ENCODE peak calls at places on chromosome 22, in four cellular contexts. E is fibroblast of lung, G is cardiac muscle cell, R is neuronal stem cell. M is an unnamed sample. For H3K36me3, the result is how much of the 10 kb centered on the place peaks cover.

GRCh38 chr22:35597692-35598395 is 19.3 kb downstream of the MB start:
- DNase-seq in E (no peak), R (no peak), G (no peak), M (no peak)

GRCh38 chr22:36413022-36413770 is 25.4 kb upstream of the MYH9 start:
- DNase-seq in R (no peak), G (no peak), E (peak), M (no peak)

GRCh38 chr22:23151827-23152226 is 6.5 kb downstream of the RAB36 start:
- DNase-seq in G (no peak), E (no peak), R (no peak), M (no peak)

GRCh38 chr22:36383110-36383581 is 4.6 kb downstream of the MYH9 start:
- DNase-seq in G (peak), R (no peak), E (peak), M (peak)

GRCh38 chr22:21450858-21451331 is 16.3 kb upstream of the TMEM191C start:
- DNase-seq in E (no peak), R (no peak), G (no peak), M (no peak)

GRCh38 chr22:28771195-28771791 is 1.2 kb upstream of the CCDC117 start:
- DNase-seq in E (no peak), G (no peak), R (no peak), M (no peak)

GRCh38 chr22:27879923-27880322 is 39.1 kb downstream of the PITPNB start:
- DNase-seq in R (no peak), G (peak), E (peak), M (peak)

GRCh38 chr22:23305922-23306374 is 125.6 kb downstream of the BCR start:
- DNase-seq in G (peak), E (peak), R (no peak), M (peak)

GRCh38 chr22:35313311-35314121 is 13.8 kb downstream of the TOM1 start:
- DNase-seq in G (peak), E (peak), R (no peak), M (peak)

GRCh38 chr22:28594784-28595324 is 84.8 kb downstream of the TTC28 start:
- DNase-seq in R (peak), G (peak), E (peak), M (peak)

GRCh38 chr22:44753189-44754042 is 1.0 kb downstream of the ARHGAP8 start:
- DNase-seq in G (peak), R (no peak), E (peak), M (peak)

GRCh38 chr22:48939441-48940265 is 888.0 kb downstream of the BRD1 start:
- DNase-seq in E (no peak), G (no peak), R (no peak), M (no peak)

GRCh38 chr22:30680998-30681770 is 13.5 kb upstream of the OSBP2 start:
- DNase-seq in R (no peak), G (peak), E (no peak), M (peak)

GRCh38 chr22:31846161-31847115 is 92.6 kb downstream of the DEPDC5 start:
- DNase-seq in E (peak), G (peak), R (no peak), M (no peak)

GRCh38 chr22:49294656-49295464 is 532.8 kb downstream of the BRD1 start:
- DNase-seq in R (no peak), E (no peak), G (no peak), M (no peak)

GRCh38 chr22:30178180-30179126 is 68.1 kb downstream of the LIF start:
- DNase-seq in R (no peak), E (no peak), G (no peak), M (no peak)

GRCh38 chr22:23197836-23198235 is 17.5 kb downstream of the BCR start:
- DNase-seq in E (no peak), R (no peak), G (no peak), M (no peak)

GRCh38 chr22:37229805-37230672 is 14.0 kb downstream of the RAC2 start:
- DNase-seq in G (peak), E (no peak), R (no peak), M (peak)

GRCh38 chr22:29022101-29022817 is 39.4 kb downstream of the C22orf31 start:
- DNase-seq in E (no peak), G (no peak), R (no peak), M (no peak)

GRCh38 chr22:48575567-48576332 is 1251.9 kb downstream of the BRD1 start:
- DNase-seq in G (no peak), E (no peak), R (no peak), M (no peak)

GRCh38 chr22:42945736-42946135 is 69.2 kb downstream of the PACSIN2 start:
- DNase-seq in E (no peak), G (no peak), R (no peak), M (no peak)

GRCh38 chr22:33105501-33105911 is 47.3 kb upstream of the SYN3 start:
- DNase-seq in E (peak), G (peak), R (no peak), M (peak)

GRCh38 chr22:30435674-30436126 is 10.1 kb downstream of the MTFP1 start:
- DNase-seq in G (no peak), E (no peak), R (no peak), M (no peak)

GRCh38 chr22:43263645-43264514 is 76.9 kb upstream of the TTLL12 start:
- DNase-seq in R (no peak), E (peak), G (peak), M (peak)

GRCh38 chr22:23574877-23575276 is 5.2 kb downstream of the IGLL1 start:
- DNase-seq in G (no peak), R (no peak), E (no peak), M (no peak)

GRCh38 chr22:49022816-49023160 is 804.9 kb downstream of the BRD1 start:
- DNase-seq in E (no peak), G (no peak), R (no peak), M (no peak)

GRCh38 chr22:48948575-48949170 is 879.0 kb downstream of the BRD1 start:
- DNase-seq in E (no peak), R (no peak), G (no peak), M (no peak)

GRCh38 chr22:28793976-28794584 is 6.3 kb downstream of the XBP1 start:
- DNase-seq in E (no peak), G (no peak), R (no peak), M (no peak)

GRCh38 chr22:31106001-31106571 is 1.3 kb downstream of the SELENOM start:
- DNase-seq in E (no peak), G (no peak), R (no peak), M (no peak)

GRCh38 chr22:35589071-35589735 is 27.9 kb downstream of the MB start:
- DNase-seq in R (no peak), E (peak), G (peak), M (peak)

GRCh38 chr22:17827466-17827865 is 53.2 kb upstream of the BID start:
- DNase-seq in E (no peak), R (no peak), G (no peak), M (no peak)

GRCh38 chr22:36197601-36198146 is 3.9 kb downstream of the APOL4 start:
- DNase-seq in E (no peak), R (peak), G (no peak), M (no peak)

GRCh38 chr22:20053407-20054033 is 26.5 kb upstream of the DGCR8 start:
- DNase-seq in E (no peak), R (no peak), G (no peak), M (no peak)
- H3K36me3 ChIP-seq in E (under half), R (under half), G (under half), M (half or more)

GRCh38 chr22:40084246-40084645 is 89.5 kb downstream of the FAM83F start:
- DNase-seq in R (no peak), E (no peak), G (no peak), M (no peak)
- H3K4me3 ChIP-seq in R (no peak), E (no peak), G (no peak), M (no peak)

GRCh38 chr22:26482171-26482570 is 1.4 kb downstream of the HPS4 start:
- DNase-seq in E (no peak), G (no peak), R (no peak), M (no peak)
- H3K36me3 ChIP-seq in E (under half), G (under half), R (half or more), M (under half)

GRCh38 chr22:39332441-39333064 is 13.1 kb upstream of the RPL3 start:
- DNase-seq in E (peak), G (peak), R (no peak), M (peak)

GRCh38 chr22:39325392-39325932 is 6.0 kb upstream of the RPL3 start:
- DNase-seq in G (no peak), E (peak), R (no peak), M (no peak)

GRCh38 chr22:39327995-39328754 is 8.8 kb upstream of the RPL3 start:
- DNase-seq in R (no peak), E (no peak), G (no peak), M (no peak)
- H3K4me3 ChIP-seq in R (no peak), E (no peak), G (no peak), M (no peak)

DNA sequence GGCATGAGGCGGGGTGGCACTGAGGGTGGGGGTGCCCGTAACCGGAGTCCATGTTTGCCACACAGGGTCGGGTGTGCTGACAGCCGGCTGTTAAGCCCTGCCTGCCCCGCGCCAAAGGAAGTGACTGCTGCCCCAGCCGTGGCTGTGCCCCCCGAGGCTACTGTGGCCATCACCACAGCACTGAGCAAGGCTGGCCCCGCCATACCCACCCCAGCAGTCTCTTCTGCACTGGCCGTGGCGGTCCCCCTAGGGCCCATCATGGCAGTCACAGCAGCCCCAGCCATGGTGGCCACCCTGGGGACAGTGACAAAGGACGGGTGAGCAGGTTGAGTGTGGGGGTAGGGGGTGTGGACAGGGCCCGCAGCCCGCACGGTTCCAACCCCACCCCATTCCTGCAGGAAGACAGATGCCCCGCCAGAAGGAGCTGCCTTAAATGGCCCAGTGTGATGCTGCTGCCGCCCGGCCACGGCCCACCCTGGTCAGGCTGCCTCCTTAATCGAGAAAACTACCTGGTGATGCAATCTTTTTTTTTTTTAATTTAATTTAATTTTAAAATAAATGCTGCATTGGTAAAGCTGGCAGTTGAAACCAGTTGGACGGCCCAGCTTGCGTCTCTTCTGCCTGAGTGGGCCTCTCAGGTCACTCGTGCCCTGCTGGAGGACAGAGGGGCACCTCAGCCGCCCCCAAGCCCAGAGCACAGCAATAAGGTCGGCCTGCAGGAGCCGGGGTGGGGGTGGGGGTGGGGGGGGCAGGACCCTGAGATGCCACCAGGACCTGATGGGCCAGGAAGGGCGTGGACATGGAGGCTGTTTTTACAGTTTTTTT is 30.8 kb downstream of the SBF1 start:
- DNase-seq in R (no peak), G (no peak), E (no peak), M (peak)
- H3K36me3 ChIP-seq in R (half or more), G (under half), E (under half), M (half or more)

DNA sequence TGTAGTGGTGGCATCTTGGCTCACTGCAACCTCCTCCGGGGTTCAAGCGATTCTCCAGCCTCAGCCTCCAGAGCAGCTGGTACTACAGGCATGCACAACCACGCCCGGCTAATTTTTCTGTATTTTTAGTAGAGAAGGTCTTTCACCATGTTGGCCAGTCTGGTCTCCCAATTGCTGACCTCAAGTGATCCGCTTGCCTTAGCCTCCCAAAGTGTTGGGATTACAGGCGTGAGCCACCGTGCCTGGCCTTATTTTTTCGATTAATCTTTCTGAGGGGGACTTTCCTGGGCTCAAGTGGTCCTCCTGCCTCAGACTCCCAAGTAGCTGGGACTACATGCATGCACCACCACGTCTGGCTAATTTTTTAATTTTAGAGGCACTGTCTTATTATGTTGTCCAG is 5.6 kb downstream of the SNU13 start:
- DNase-seq in G (no peak), R (no peak), E (no peak), M (no peak)
- H3K4me3 ChIP-seq in G (peak), R (peak), E (no peak), M (peak)

DNA sequence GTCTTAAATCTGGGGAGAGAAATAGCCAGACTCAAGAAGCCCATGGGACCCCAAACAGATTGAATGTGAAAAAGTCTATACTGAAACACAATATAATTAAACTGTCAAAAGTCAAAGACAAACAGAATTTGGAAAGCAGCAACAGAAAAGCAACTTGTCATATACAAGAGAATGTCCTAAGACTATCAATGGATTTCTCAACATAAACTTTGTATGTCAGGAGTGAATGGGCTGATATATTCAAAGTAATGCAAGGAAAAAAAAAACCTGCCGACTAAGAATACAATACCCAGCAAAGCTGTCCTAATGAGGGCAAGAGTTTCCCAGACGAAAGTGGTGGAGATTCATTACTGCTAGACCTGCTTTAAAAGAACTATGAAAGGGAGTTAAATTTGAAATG is 73.2 kb downstream of the TBC1D22A start:
- DNase-seq in G (no peak), R (no peak), E (no peak), M (no peak)
- H3K36me3 ChIP-seq in G (under half), R (under half), E (under half), M (under half)

GRCh38 chr22:25134451-25134850 is 65.2 kb upstream of the CRYBB3 start:
- DNase-seq in E (no peak), R (no peak), G (no peak), M (no peak)

GRCh38 chr22:25131198-25131887 is 68.3 kb upstream of the CRYBB3 start:
- DNase-seq in E (no peak), G (no peak), R (no peak), M (no peak)

GRCh38 chr22:25136953-25137576 is 62.6 kb upstream of the CRYBB3 start:
- DNase-seq in R (no peak), G (no peak), E (no peak), M (no peak)

GRCh38 chr22:25130462-25130861 is 69.2 kb upstream of the CRYBB3 start:
- DNase-seq in R (no peak), E (no peak), G (no peak), M (no peak)

DNA sequence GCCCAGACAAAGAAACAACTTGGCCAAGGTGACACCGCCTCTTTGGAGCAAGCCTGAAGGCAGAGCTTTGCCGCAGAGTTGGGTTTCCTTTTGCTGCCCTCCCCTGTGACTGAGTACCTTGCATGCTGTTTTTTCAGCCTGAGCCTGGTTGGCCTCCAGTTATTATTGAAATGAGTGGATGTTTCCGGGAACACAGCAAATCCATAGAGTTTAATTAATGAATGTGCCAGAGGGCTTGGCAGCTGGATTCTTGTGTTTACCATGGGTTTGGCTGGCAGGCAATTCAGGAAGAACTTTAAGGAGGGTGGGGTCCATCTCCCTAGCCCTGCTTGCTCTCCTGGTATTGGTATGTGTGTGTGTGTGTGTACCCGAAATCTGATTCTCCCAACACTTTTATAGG is 65.6 kb upstream of the CRYBB3 start:
- DNase-seq in E (no peak), R (no peak), G (no peak), M (no peak)
- H3K4me3 ChIP-seq in E (no peak), R (no peak), G (no peak), M (no peak)

DNA sequence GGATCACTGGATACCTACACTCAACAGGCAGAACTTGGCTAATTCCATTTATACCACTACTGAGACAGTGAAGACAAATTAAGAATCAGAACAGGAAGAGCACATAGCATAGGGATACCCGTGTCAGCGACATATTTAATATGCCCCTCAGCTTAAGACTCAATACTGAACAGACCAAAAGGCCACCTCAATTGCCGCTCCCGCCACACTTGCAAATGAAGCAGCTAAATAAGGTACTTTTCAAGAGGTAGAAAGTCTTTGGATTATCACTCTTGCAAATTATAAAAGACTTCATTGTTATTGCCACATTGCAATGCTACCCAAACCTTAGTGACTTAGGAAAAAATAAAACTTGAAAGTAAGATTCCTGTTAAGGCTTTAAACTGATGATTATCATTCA is 3.1 kb downstream of the DDX17 start:
- DNase-seq in R (no peak), E (no peak), G (no peak), M (no peak)
- H3K36me3 ChIP-seq in R (half or more), E (under half), G (under half), M (under half)

DNA sequence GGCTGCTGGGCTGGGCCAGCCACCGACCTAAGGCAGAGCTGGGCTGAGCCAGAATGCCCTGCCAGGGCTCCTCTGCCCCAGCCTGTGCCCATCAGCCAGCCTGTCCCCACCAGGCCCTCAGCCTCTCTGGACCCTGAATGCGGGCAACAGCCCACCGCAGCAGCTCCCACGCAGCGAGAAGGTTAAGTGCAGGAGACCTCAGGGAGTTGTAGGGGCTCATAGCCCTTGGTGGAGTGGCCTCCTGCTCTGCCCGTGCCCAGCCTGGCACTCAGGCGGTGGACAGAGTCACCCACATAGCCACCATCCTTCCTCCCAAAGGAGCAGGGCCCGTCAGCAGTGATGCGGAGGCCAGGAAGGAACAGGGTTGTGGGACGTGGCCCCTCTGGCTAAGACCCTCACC is 19.1 kb downstream of the WNT7B start:
- DNase-seq in E (no peak), G (no peak), R (no peak), M (no peak)
- H3K4me3 ChIP-seq in E (no peak), G (no peak), R (no peak), M (no peak)